ENCODE peak calls at places on chromosomes 13 and 19, in eight cellular contexts. L, P, E, N, A, X, K and O are unnamed samples.

GRCh38 chr13:99376924-99377323 is 69.7 kb upstream of the GPR183 start:
- DNase-seq in P (no peak), E (no peak), A (no peak), K (no peak), X (no peak), L (no peak), N (no peak), O (no peak)

GRCh38 chr19:5131866-5132561 is 163.1 kb downstream of the KDM4B start:
- DNase-seq in K (no peak), E (no peak), X (no peak), P (no peak), N (no peak), A (no peak), L (no peak), O (no peak)

GRCh38 chr13:80877209-80877943 is 536.5 kb upstream of the SPRY2 start:
- DNase-seq in L (no peak), E (no peak), N (no peak), K (no peak), A (no peak), X (no peak), P (no peak), O (no peak)

GRCh38 chr19:45472557-45473365 is 5.0 kb downstream of the FOSB start:
- DNase-seq in E (no peak), P (no peak), K (no peak), N (no peak), A (no peak), X (no peak), L (no peak), O (no peak)

GRCh38 chr19:1101337-1101698 is 2.5 kb upstream of the GPX4 start:
- DNase-seq in L (no peak), P (no peak), E (no peak), A (no peak), K (no peak), X (no peak), N (no peak), O (peak)

GRCh38 chr13:50576156-50576555 is 267.3 kb downstream of the DLEU7 start:
- DNase-seq in L (no peak), K (no peak), E (no peak), A (no peak), P (no peak), X (no peak), N (no peak), O (no peak)

GRCh38 chr13:113045214-113046007 is 60.2 kb upstream of the F7 start:
- DNase-seq in X (no peak), L (no peak), P (no peak), N (no peak), K (no peak), A (no peak), E (no peak), O (no peak)

GRCh38 chr19:5403968-5404640 is 51.1 kb upstream of the ZNRF4 start:
- DNase-seq in E (peak), A (no peak), L (peak), P (peak), N (peak), X (peak), K (peak), O (peak)

GRCh38 chr13:37129867-37130266 is 24.4 kb upstream of the CSNK1A1L start:
- DNase-seq in N (no peak), X (no peak), A (no peak), L (no peak), K (no peak), P (no peak), E (no peak), O (no peak)

GRCh38 chr13:98923641-98924397 is 54.0 kb downstream of the DOCK9 start:
- DNase-seq in A (no peak), X (no peak), L (no peak), N (no peak), K (no peak), P (no peak), E (no peak), O (no peak)

GRCh38 chr13:23180711-23181110 is at the start of gene SGCG:
- DNase-seq in K (no peak), N (no peak), X (no peak), E (no peak), A (no peak), L (no peak), P (no peak), O (no peak)

GRCh38 chr19:3282564-3282963 is 58.1 kb downstream of the CELF5 start:
- DNase-seq in L (no peak), P (no peak), E (no peak), A (no peak), K (no peak), X (no peak), N (no peak), O (no peak)

GRCh38 chr19:29292562-29292961 is 79.6 kb upstream of the UQCRFS1 start:
- DNase-seq in A (no peak), P (no peak), K (no peak), N (no peak), E (no peak), L (no peak), X (no peak), O (no peak)

GRCh38 chr13:112181336-112182051 is 114.5 kb downstream of the SOX1 start:
- DNase-seq in K (no peak), P (no peak), N (no peak), E (no peak), X (no peak), A (no peak), L (no peak), O (no peak)

GRCh38 chr13:73001971-73002370 is 56.8 kb upstream of the KLF5 start:
- DNase-seq in X (no peak), K (no peak), L (no peak), P (no peak), E (no peak), A (no peak), N (no peak), O (no peak)

GRCh38 chr19:35712529-35712909 is 5.3 kb upstream of the KMT2B start:
- DNase-seq in E (no peak), P (no peak), N (no peak), K (no peak), L (no peak), A (no peak), X (no peak), O (no peak)

GRCh38 chr13:106440846-106441245 is 94.6 kb downstream of the EFNB2 start:
- DNase-seq in L (no peak), N (peak), P (no peak), K (no peak), X (no peak), E (no peak), A (no peak), O (no peak)

GRCh38 chr19:21910318-21910717 is 74.3 kb upstream of the ZNF43 start:
- DNase-seq in L (no peak), X (no peak), E (no peak), K (no peak), P (no peak), N (no peak), A (no peak), O (no peak)

GRCh38 chr19:39160889-39161672 is 35.5 kb downstream of the PAK4 start:
- DNase-seq in E (no peak), K (no peak), P (no peak), X (no peak), A (no peak), N (peak), L (no peak), O (peak)

GRCh38 chr19:4206818-4207484 is 22.4 kb upstream of the EBI3 start:
- DNase-seq in N (no peak), P (peak), L (peak), X (no peak), E (no peak), K (no peak), A (no peak), O (peak)

GRCh38 chr19:1568320-1569019 is at the start of gene MEX3D:
- DNase-seq in P (no peak), A (no peak), K (peak), N (peak), X (no peak), L (peak), E (peak), O (peak)

GRCh38 chr19:3852614-3853254 is 16.1 kb downstream of the ZFR2 start:
- DNase-seq in P (peak), L (peak), A (no peak), N (peak), E (no peak), K (peak), X (no peak), O (peak)

GRCh38 chr19:18254546-18255500 is 19.4 kb downstream of the IQCN start:
- DNase-seq in K (no peak), E (no peak), X (no peak), N (no peak), P (no peak), A (no peak), L (no peak), O (no peak)

GRCh38 chr13:108996430-108996829 is 367.0 kb downstream of the MYO16 start:
- DNase-seq in A (no peak), L (no peak), P (no peak), E (no peak), X (no peak), K (no peak), N (no peak), O (peak)

GRCh38 chr13:33817513-33817842 is 471 bp upstream of the RFC3 start:
- DNase-seq in L (no peak), X (no peak), K (no peak), N (no peak), E (no peak), A (no peak), P (no peak), O (no peak)

GRCh38 chr13:107407074-107407473 is 808.3 kb downstream of the LIG4 start:
- DNase-seq in A (no peak), K (no peak), E (no peak), L (no peak), X (no peak), P (no peak), N (peak), O (no peak)

GRCh38 chr19:13058951-13059660 is 43.6 kb downstream of the LYL1 start:
- DNase-seq in P (no peak), N (no peak), K (no peak), E (no peak), L (no peak), A (no peak), X (no peak), O (no peak)

GRCh38 chr13:46348976-46349375 is 38.1 kb downstream of the RUBCNL start:
- DNase-seq in X (no peak), L (no peak), N (no peak), E (no peak), P (no peak), A (no peak), K (no peak), O (no peak)

GRCh38 chr19:31448221-31448657 is 99.0 kb upstream of the TSHZ3 start:
- DNase-seq in P (no peak), E (no peak), A (no peak), L (no peak), K (no peak), X (no peak), N (no peak), O (no peak)

GRCh38 chr19:31718898-31719297 is 369.7 kb upstream of the TSHZ3 start:
- DNase-seq in N (no peak), A (no peak), K (no peak), P (no peak), X (no peak), L (no peak), E (no peak), O (no peak)

GRCh38 chr19:31127132-31127967 is 221.9 kb downstream of the TSHZ3 start:
- DNase-seq in E (no peak), K (no peak), P (no peak), A (no peak), X (peak), N (no peak), L (peak), O (no peak)

GRCh38 chr13:63351533-63351932 is 1935.9 kb upstream of the PCDH20 start:
- DNase-seq in X (no peak), N (no peak), L (no peak), A (no peak), E (no peak), P (no peak), K (no peak), O (no peak)

GRCh38 chr13:57314897-57315520 is 148.0 kb downstream of the PRR20E start:
- DNase-seq in P (no peak), A (no peak), N (no peak), X (no peak), E (no peak), K (no peak), L (no peak), O (no peak)

GRCh38 chr19:2338751-2339643 is 10.5 kb downstream of the SPPL2B start:
- DNase-seq in E (no peak), L (no peak), X (no peak), K (no peak), N (no peak), A (no peak), P (no peak), O (no peak)

GRCh38 chr13:26557393-26558073 is at the start of gene WASF3:
- DNase-seq in A (peak), E (peak), K (peak), N (peak), X (peak), P (peak), L (peak), O (peak)

GRCh38 chr19:55460670-55461258 is 678 bp downstream of the ISOC2 start:
- DNase-seq in N (peak), P (no peak), E (peak), K (peak), X (no peak), L (peak), A (no peak), O (peak)

GRCh38 chr19:7788933-7789323 is 25.9 kb downstream of the CLEC4M start:
- DNase-seq in N (no peak), L (no peak), E (no peak), P (no peak), A (no peak), X (no peak), K (no peak), O (no peak)

GRCh38 chr19:47637550-47637949 is 28.6 kb downstream of the BICRA start:
- DNase-seq in X (no peak), K (no peak), A (no peak), L (no peak), N (no peak), E (no peak), P (no peak), O (peak)

GRCh38 chr19:12052571-12053169 is at the start of gene ZNF878:
- DNase-seq in E (peak), X (peak), N (peak), P (no peak), A (peak), K (peak), L (no peak), O (peak)
- TF ChIP-seq POLR2A in E (peak), X (peak), N (peak), P (no peak), A (peak), K (peak), L (no peak), O (peak)

GRCh38 chr19:51689751-51690358 is 3.3 kb upstream of the SPACA6 start:
- DNase-seq in L (peak), P (no peak), K (no peak), X (no peak), A (no peak), E (peak), N (peak), O (no peak)
- TF ChIP-seq MAX in L (no peak), P (no peak), K (no peak), X (no peak), A (no peak), E (no peak), N (no peak), O (no peak)

GRCh38 chr19:48804496-48804895 is 6.3 kb downstream of the BCAT2 start:
- DNase-seq in A (no peak), N (no peak), P (no peak), E (no peak), X (no peak), L (no peak), K (no peak), O (no peak)
- TF ChIP-seq POLR2A in A (no peak), N (no peak), P (no peak), E (no peak), X (no peak), L (no peak), K (no peak), O (no peak)

DNA sequence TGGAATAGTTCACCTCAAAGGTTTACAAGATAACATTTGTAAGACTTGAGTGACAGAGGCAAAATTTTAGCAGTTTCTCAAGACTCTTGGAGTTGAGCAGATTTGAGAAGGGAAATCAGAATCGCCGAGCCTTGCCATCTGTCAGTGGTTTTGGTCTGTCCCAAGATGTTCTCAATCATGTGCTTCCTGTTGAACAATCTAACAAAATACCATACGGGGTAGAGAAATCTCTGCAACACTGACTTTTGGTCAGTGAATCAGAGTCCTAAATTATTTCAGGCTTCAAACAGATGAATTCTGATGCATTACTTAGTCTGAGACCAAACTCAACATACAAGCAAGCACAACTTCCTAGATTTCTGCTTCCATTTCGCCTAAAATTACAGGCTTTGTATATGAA is 3.8 kb downstream of the KCTD12 start:
- DNase-seq in X (no peak), A (no peak), E (no peak), P (no peak), N (peak), K (no peak), L (no peak), O (peak)
- TF ChIP-seq MAX in X (no peak), A (no peak), E (no peak), P (no peak), N (no peak), K (no peak), L (no peak), O (no peak)

GRCh38 chr19:42115705-42116104 is 16.5 kb downstream of the POU2F2 start:
- DNase-seq in E (no peak), P (no peak), K (no peak), A (no peak), X (no peak), L (no peak), N (no peak), O (no peak)

GRCh38 chr19:42115219-42115618 is 17.0 kb downstream of the POU2F2 start:
- DNase-seq in E (no peak), X (no peak), A (no peak), K (no peak), P (no peak), L (no peak), N (peak), O (no peak)

GRCh38 chr19:42111811-42112210 is 20.4 kb downstream of the POU2F2 start:
- DNase-seq in X (no peak), N (no peak), K (no peak), L (no peak), A (no peak), P (no peak), E (no peak), O (no peak)

GRCh38 chr19:42114412-42114811 is 17.8 kb downstream of the POU2F2 start:
- DNase-seq in L (no peak), P (no peak), X (no peak), E (no peak), K (no peak), N (no peak), A (peak), O (no peak)

DNA sequence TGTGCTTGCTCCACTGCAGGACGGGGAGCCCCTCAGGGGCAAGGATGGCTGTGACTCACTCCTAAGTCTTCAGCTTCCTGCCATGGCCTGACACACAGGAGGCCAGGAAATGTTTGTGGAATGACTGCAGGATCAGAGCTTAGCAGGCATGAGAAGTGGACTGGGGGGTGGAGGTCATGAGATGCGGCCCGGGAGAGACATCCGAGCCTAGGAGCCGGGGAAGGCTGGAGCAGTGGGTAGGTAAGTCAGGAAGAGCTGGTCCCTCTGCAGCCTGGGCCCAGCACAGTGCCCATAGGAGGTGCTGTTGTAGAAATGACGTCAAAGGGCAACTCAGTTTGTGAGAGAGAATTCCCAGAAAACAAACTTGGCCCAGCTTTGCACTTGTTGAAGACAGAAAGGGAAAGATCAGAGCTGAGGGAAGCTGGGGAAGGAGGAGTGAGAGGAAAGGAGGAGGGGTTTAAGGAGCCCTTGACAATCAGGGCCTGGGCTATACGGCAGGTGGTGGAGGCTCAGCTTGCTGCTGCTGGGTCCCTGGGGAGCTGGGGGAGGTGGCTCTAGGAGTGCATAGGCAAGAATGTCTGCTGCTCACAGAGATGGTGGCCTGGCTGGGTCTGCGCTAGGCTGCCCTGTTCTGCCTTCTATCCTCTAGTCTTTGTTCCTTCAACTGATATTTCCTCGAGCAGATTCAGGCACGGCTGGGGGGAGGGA is 18.5 kb downstream of the POU2F2 start:
- DNase-seq in L (peak), A (peak), N (peak), K (peak), P (peak), E (no peak), X (peak), O (peak)
- TF ChIP-seq POLR2A in L (no peak), A (peak), N (peak), K (no peak), P (no peak), E (no peak), X (no peak), O (no peak)